ENCODE peak calls at places on chromosome 21, in four cellular contexts. U is HCT116, P is fibroblast of lung, F is stomach. H is an unnamed sample.

GRCh38 chr21:34298797-34299539 is 64.8 kb upstream of the KCNE2 start:
- DNase-seq in U (no peak), P (no peak), F (no peak), H (no peak)

GRCh38 chr21:15617968-15618367 is 111.8 kb upstream of the USP25 start:
- DNase-seq in U (no peak), P (peak), F (no peak), H (peak)

GRCh38 chr21:31444061-31444460 is 100.0 kb upstream of the TIAM1 start:
- DNase-seq in U (no peak), P (no peak), F (no peak), H (no peak)

GRCh38 chr21:34952701-34953100 is 96.4 kb downstream of the RUNX1 start:
- DNase-seq in U (no peak), P (peak), F (no peak), H (no peak)

GRCh38 chr21:39153373-39153772 is 29.9 kb downstream of the PSMG1 start:
- DNase-seq in U (no peak), P (no peak), F (no peak), H (no peak)

GRCh38 chr21:31043495-31043894 is 5.2 kb upstream of the KRTAP19-8 start:
- DNase-seq in U (no peak), P (no peak), F (no peak), H (no peak)

GRCh38 chr21:34589511-34590282 is 25.2 kb downstream of the RCAN1 start:
- DNase-seq in U (no peak), P (no peak), F (no peak), H (no peak)

GRCh38 chr21:40846566-40847411 is at the start of gene DSCAM:
- DNase-seq in U (no peak), P (peak), F (no peak), H (no peak)

GRCh38 chr21:37660709-37661108 is 255.5 kb downstream of the KCNJ6 start:
- DNase-seq in U (no peak), P (no peak), F (no peak), H (no peak)

GRCh38 chr21:33229776-33230517 is at the start of gene IFNAR2:
- DNase-seq in U (peak), P (peak), F (peak), H (peak)

GRCh38 chr21:28598214-28598613 is 394.5 kb downstream of the LTN1 start:
- DNase-seq in U (no peak), P (no peak), F (no peak), H (no peak)

GRCh38 chr21:33058468-33059318 is 11.2 kb upstream of the OLIG1 start:
- DNase-seq in U (no peak), P (no peak), F (no peak), H (no peak)

GRCh38 chr21:15728046-15728445 is 1.7 kb upstream of the USP25 start:
- DNase-seq in U (no peak), P (no peak), F (no peak), H (no peak)

GRCh38 chr21:44510508-44511218 is 29.3 kb downstream of the KRTAP10-1 start:
- DNase-seq in U (peak), P (no peak), F (peak), H (peak)

GRCh38 chr21:36323032-36323431 is 3.0 kb downstream of the MORC3 start:
- DNase-seq in U (no peak), P (no peak), F (no peak), H (no peak)

GRCh38 chr21:27024316-27024715 is 57.4 kb upstream of the ADAMTS5 start:
- DNase-seq in U (no peak), P (peak), F (no peak), H (peak)

GRCh38 chr21:20739421-20739820 is 258.8 kb upstream of the NCAM2 start:
- DNase-seq in U (no peak), P (no peak), F (no peak), H (no peak)

GRCh38 chr21:43693981-43694380 is 24.9 kb upstream of the PDXK start:
- DNase-seq in U (no peak), P (no peak), F (no peak), H (no peak)

GRCh38 chr21:26445440-26445839 is 127.6 kb downstream of the CYYR1 start:
- DNase-seq in U (no peak), P (peak), F (no peak), H (no peak)

GRCh38 chr21:21324297-21324696 is 326.1 kb downstream of the NCAM2 start:
- DNase-seq in U (no peak), P (no peak), F (no peak), H (no peak)

GRCh38 chr21:36509966-36510742 is 30.2 kb upstream of the CLDN14 start:
- DNase-seq in U (no peak), P (no peak), F (peak), H (no peak)

GRCh38 chr21:37005548-37006242 is 807 bp upstream of the RIPPLY3 start:
- DNase-seq in U (no peak), P (no peak), F (no peak), H (no peak)

GRCh38 chr21:44755227-44755626 is 43.9 kb upstream of the TSPEAR start:
- DNase-seq in U (no peak), P (no peak), F (no peak), H (peak)

GRCh38 chr21:35428489-35428888 is 379.4 kb upstream of the RUNX1 start:
- DNase-seq in U (no peak), P (peak), F (no peak), H (peak)

GRCh38 chr21:32813265-32813903 is 41.8 kb upstream of the PAXBP1 start:
- DNase-seq in U (no peak), P (no peak), F (no peak), H (no peak)

GRCh38 chr21:15247613-15248012 is 182.8 kb upstream of the NRIP1 start:
- DNase-seq in U (no peak), P (no peak), F (no peak), H (no peak)

GRCh38 chr21:33587792-33588484 is 546 bp downstream of the DONSON start:
- DNase-seq in U (no peak), P (peak), F (peak), H (peak)

GRCh38 chr21:37817242-37817641 is 99.0 kb downstream of the KCNJ6 start:
- DNase-seq in U (no peak), P (no peak), F (no peak), H (no peak)

GRCh38 chr21:26513212-26513611 is 59.9 kb downstream of the CYYR1 start:
- DNase-seq in U (no peak), P (peak), F (no peak), H (peak)

GRCh38 chr21:33799378-33800090 is 116.1 kb downstream of the ATP5PO start:
- DNase-seq in U (no peak), P (no peak), F (no peak), H (no peak)

GRCh38 chr21:20943476-20944085 is 54.6 kb upstream of the NCAM2 start:
- DNase-seq in U (no peak), P (no peak), F (no peak), H (no peak)

GRCh38 chr21:33299181-33299752 is 25.5 kb upstream of the IFNAR1 start:
- DNase-seq in U (no peak), P (no peak), F (no peak), H (no peak)

GRCh38 chr21:26365849-26366248 is 195.3 kb upstream of the APP start:
- DNase-seq in U (no peak), P (no peak), F (no peak), H (no peak)

GRCh38 chr21:35072960-35073359 is 23.9 kb upstream of the RUNX1 start:
- DNase-seq in U (no peak), P (no peak), F (no peak), H (no peak)

GRCh38 chr21:46551636-46552241 is 53.1 kb downstream of the S100B start:
- DNase-seq in U (no peak), P (no peak), F (peak), H (no peak)
- TF ChIP-seq CTCF in U (no peak), P (no peak), F (no peak), H (no peak)

DNA sequence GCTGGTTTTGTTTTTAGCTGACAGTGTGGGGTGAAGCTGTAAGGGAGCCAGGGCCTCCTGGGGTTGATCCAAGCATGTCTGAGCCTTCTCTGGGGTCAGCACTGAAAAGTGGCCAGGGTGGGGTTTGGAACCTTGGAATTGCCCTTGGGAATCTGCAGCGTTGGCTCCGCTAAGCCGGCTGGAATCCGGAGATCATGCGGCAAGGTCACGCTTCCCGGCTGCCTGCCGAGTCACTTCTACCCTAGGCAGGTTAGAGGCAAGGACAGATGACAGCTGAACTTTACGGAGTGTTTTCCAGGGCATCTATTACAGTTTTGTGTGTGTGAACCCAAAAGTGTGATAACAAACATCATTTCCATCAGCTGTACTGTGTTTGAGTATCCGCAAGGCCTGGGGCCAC is 17.1 kb downstream of the ABCG1 start:
- DNase-seq in U (no peak), P (no peak), F (peak), H (no peak)
- H3K27ac ChIP-seq in U (no peak), P (no peak), F (peak), H (no peak)

GRCh38 chr21:18265955-18266354 is 21.3 kb downstream of the CHODL start:
- DNase-seq in U (no peak), P (no peak), F (no peak), H (no peak)
- TF ChIP-seq CTCF in U (no peak), P (no peak), F (no peak), H (no peak)

DNA sequence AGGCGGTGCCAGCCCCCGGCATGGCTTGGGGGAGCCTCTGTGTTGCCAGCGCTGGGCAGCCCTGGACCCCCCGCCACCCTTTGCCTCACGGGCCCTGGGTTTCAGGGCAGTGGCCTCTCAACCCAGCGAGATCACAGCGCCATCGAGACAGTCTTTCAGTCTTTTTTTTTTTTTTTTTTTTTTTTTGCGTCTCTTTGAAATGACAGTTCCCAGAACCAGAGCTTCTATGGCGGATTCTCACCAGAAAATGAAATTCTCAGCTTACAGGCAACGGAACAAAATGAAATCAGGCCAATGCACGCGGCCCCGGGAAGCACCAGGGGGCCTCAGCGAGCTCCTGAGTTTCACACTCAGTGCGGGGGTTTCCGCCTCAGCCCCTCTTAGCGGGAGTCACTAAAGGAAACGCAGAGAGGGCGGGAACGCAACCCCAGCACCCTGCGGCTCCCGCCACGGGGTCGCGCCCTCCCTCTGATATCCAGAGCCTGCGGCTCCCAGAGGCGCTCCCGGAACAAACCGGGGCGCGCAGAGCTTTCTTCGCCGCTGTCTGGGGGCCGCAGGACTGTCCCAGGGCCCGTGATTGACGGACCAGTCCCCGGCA is 8.0 kb upstream of the COL6A1 start:
- DNase-seq in U (peak), P (peak), F (peak), H (peak)
- H3K27ac ChIP-seq in U (peak), P (peak), F (peak), H (peak)

GRCh38 chr21:23155281-23155680 is 2157.1 kb downstream of the NCAM2 start:
- DNase-seq in U (no peak), P (no peak), F (no peak), H (no peak)

GRCh38 chr21:23162213-23162946 is 2164.2 kb downstream of the NCAM2 start:
- DNase-seq in U (no peak), P (no peak), F (no peak), H (no peak)

GRCh38 chr21:23160914-23161313 is 2162.7 kb downstream of the NCAM2 start:
- DNase-seq in U (no peak), P (no peak), F (no peak), H (no peak)
- TF ChIP-seq CTCF in U (no peak), P (no peak), F (no peak), H (no peak)

H was measured in brain microvascular endothelial cell.